ENCODE peak calls at places on chromosome 14, in four cellular contexts. X is fibroblast of the aortic adventitia, A is cardiac fibroblast, U is upper lobe of left lung. N is an unnamed sample.
A peak's percentile ranks its signal among the peaks of the same experiment; 100 is the strongest.

GRCh38 chr14:91021991-91022621 is 38.3 kb downstream of the RPS6KA5 start:
- DNase-seq in X (no peak), A (no peak), U (no peak), N (no peak)

GRCh38 chr14:92609955-92610354 is 96.4 kb downstream of the RIN3 start:
- DNase-seq in A (no peak), X (no peak), U (no peak), N (no peak)

GRCh38 chr14:31770271-31770670 is 209.1 kb downstream of the NUBPL start:
- DNase-seq in U (no peak), X (peak; percentile 23), A (peak; percentile 48), N (no peak)

GRCh38 chr14:68668531-68668930 is 124.3 kb downstream of the ZFP36L1 start:
- DNase-seq in U (no peak), A (no peak), X (no peak), N (no peak)

GRCh38 chr14:65949711-65950516 is 536.3 kb upstream of the CCDC196 start:
- DNase-seq in A (peak; percentile 27), X (peak; percentile 29), U (no peak), N (no peak)

GRCh38 chr14:70887207-70888150 is 19.8 kb upstream of the PCNX1 start:
- DNase-seq in X (peak; percentile 47), U (no peak), A (peak; percentile 21), N (no peak)

GRCh38 chr14:104650057-104650980 is 39.1 kb upstream of the INF2 start:
- DNase-seq in X (peak; percentile 52), U (peak; percentile 95), A (peak; percentile 58), N (no peak)

GRCh38 chr14:44778562-44778961 is 183.2 kb downstream of the KLHL28 start:
- DNase-seq in U (no peak), A (peak; percentile 85), X (peak; percentile 83), N (no peak)

GRCh38 chr14:66508846-66509621 is 1.1 kb downstream of the GPHN start:
- DNase-seq in X (peak; percentile 39), U (peak; percentile 87), A (peak; percentile 26), N (no peak)

GRCh38 chr14:99603471-99603933 is 505 bp downstream of the CCDC85C start:
- DNase-seq in A (peak; percentile 43), X (peak; percentile 46), U (peak; percentile 92), N (no peak)

GRCh38 chr14:86022031-86022629 is 492.2 kb downstream of the FLRT2 start:
- DNase-seq in U (no peak), X (no peak), A (no peak), N (no peak)

GRCh38 chr14:104388011-104388521 is 191.5 kb upstream of the C14orf180 start:
- DNase-seq in A (no peak), U (peak; percentile 72), X (no peak), N (no peak)

GRCh38 chr14:95667251-95667693 is 19.0 kb upstream of the TCL1B start:
- DNase-seq in A (no peak), U (no peak), X (no peak), N (no peak)

GRCh38 chr14:50533806-50534205 is 1.4 kb upstream of the MAP4K5 start:
- DNase-seq in X (no peak), A (no peak), U (no peak), N (no peak)

GRCh38 chr14:22545842-22546721 is 42.9 kb downstream of the DAD1 start:
- DNase-seq in A (peak; percentile 72), X (peak; percentile 78), U (no peak), N (peak; percentile 70)

GRCh38 chr14:79318371-79318770 is 892.9 kb downstream of the DIO2 start:
- DNase-seq in X (peak; percentile 2), U (no peak), A (peak; percentile 28), N (no peak)

GRCh38 chr14:32567543-32568384 is 238.7 kb downstream of the AKAP6 start:
- DNase-seq in A (peak; percentile 16), X (peak; percentile 23), U (no peak), N (no peak)

GRCh38 chr14:63852817-63853730 is at the start of gene SYNE2:
- DNase-seq in U (peak; percentile 96), A (peak; percentile 84), X (peak; percentile 65), N (no peak)

GRCh38 chr14:65639216-65639615 is 226.7 kb downstream of the FUT8 start:
- DNase-seq in X (peak; percentile 37), A (no peak), U (no peak), N (no peak)

GRCh38 chr14:68876976-68877375 is 84.1 kb upstream of the ZFP36L1 start:
- DNase-seq in A (no peak), U (no peak), X (no peak), N (no peak)

GRCh38 chr14:94867931-94868597 is 98.2 kb upstream of the GSC start:
- DNase-seq in A (no peak), X (no peak), U (no peak), N (no peak)

GRCh38 chr14:76937181-76938091 is 91.1 kb downstream of the IRF2BPL start:
- DNase-seq in U (no peak), X (peak; percentile 87), A (peak; percentile 92), N (no peak)

GRCh38 chr14:44873536-44873935 is 88.2 kb downstream of the KLHL28 start:
- DNase-seq in U (no peak), X (no peak), A (no peak), N (no peak)

GRCh38 chr14:54350196-54350595 is 46.6 kb upstream of the CDKN3 start:
- DNase-seq in A (peak; percentile 61), U (no peak), X (peak; percentile 40), N (no peak)

GRCh38 chr14:69378274-69378673 is 19.8 kb downstream of the ERH start:
- DNase-seq in A (no peak), U (no peak), X (no peak), N (no peak)

GRCh38 chr14:42523656-42524055 is 917.0 kb downstream of the LRFN5 start:
- DNase-seq in A (no peak), X (no peak), U (no peak), N (no peak)

GRCh38 chr14:32201816-32202467 is at the start of gene RNU6-7:
- DNase-seq in A (peak; percentile 5), X (peak; percentile 28), U (no peak), N (no peak)

GRCh38 chr14:37142835-37143499 is 29.4 kb downstream of the SLC25A21 start:
- DNase-seq in A (no peak), U (no peak), X (peak; percentile 11), N (no peak)

GRCh38 chr14:100709956-100710284 is 16.8 kb upstream of the DLK1 start:
- DNase-seq in A (no peak), X (no peak), U (no peak), N (no peak)

GRCh38 chr14:100706200-100706599 is 20.5 kb upstream of the DLK1 start:
- DNase-seq in X (no peak), U (no peak), A (no peak), N (no peak)

GRCh38 chr14:100708349-100709217 is 18.1 kb upstream of the DLK1 start:
- DNase-seq in A (peak; percentile 66), U (no peak), X (peak; percentile 42), N (no peak)

GRCh38 chr14:100709252-100709955 is 17.3 kb upstream of the DLK1 start:
- DNase-seq in A (peak; percentile 54), X (peak; percentile 31), U (peak; percentile 90), N (no peak)

GRCh38 chr14:100706860-100707259 is 19.8 kb upstream of the DLK1 start:
- DNase-seq in X (no peak), A (no peak), U (no peak), N (no peak)
- H3K4me3 ChIP-seq in X (no peak overlapping the region), A (no peak overlapping the region), U (no peak overlapping the region), N (no peak overlapping the region)

DNA sequence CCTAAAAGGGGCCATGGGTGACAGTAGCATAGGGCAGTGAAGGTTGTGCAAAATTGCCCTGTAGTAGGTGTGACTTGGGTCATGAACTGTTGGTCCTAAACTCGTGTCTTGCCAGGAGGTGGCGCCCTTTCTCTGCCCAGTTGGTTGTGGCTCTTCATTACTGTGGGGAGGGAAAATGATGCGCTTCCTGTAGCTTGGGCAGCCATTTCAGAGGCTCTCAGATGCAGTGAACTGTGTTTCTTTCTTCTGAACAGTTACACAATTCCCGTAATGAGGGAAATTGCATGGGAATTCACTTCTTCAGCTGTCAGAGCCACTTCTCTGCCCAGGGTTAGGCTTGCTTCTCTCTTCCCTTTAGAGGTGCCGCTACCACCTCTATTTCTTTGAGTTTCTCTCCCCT is 148.1 kb upstream of the NRXN3 start:
- DNase-seq in X (peak; percentile 45), A (peak; percentile 36), U (no peak), N (peak; percentile 3)
- TF ChIP-seq CTCF in X (peak; percentile 54), A (peak; percentile 51), U (peak; percentile 46), N (peak; percentile 51)

DNA sequence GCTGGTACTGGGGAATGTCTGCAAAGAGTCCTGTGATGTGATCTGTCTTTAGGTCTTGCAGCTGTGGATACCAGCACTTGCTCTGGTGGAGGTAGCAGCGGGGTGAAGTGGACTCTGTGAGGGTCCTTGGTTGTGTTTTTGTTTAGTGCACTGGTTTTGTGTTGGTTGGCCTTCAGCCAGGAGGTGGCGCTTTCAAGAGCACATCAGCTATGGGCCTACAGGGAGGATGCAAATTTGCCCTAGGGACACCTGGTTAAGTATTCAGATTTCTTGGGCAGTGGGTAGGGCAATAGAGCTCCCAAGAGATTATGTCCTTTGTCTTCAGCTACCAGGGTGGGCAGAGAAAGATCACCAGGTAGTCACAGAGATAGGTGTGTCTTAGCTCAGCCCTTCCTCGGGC is 63.8 kb downstream of the PTGER2 start:
- DNase-seq in U (no peak), A (no peak), X (no peak), N (no peak)
- H3K4me3 ChIP-seq in U (no peak overlapping the region), A (no peak overlapping the region), X (no peak overlapping the region), N (no peak overlapping the region)

DNA sequence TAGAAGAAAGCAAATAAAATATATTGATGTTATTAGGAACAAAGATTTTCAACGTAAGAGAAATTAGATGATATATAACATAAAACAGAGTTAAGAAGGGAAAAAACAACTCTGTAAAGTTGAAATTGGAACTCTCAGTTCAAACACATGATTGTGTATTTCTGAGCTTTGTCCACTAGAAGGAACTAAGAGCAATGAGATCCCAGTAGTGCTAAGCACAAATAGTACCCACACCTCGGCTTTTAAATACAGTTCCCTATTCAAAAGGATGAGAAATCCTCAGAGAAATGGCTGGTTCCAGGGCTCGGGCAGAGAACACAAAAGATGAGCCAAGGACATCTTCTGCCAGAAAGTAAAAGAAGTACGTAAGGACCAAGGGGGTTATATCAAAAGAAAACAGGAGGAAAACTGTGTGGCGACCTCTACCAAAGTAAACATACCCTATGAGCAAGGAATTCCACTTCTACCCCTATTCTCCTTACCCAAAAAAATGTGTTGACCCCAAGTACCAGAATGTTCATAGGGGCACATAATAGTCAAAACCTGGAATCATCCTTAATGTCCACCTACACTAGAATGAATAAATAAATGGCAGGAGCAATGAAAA is 96.6 kb downstream of the SPTSSA start:
- DNase-seq in U (no peak), X (peak; percentile 61), A (peak; percentile 51), N (no peak)
- TF ChIP-seq CTCF in U (peak; percentile 41), X (peak; percentile 57), A (peak; percentile 8), N (no peak)

DNA sequence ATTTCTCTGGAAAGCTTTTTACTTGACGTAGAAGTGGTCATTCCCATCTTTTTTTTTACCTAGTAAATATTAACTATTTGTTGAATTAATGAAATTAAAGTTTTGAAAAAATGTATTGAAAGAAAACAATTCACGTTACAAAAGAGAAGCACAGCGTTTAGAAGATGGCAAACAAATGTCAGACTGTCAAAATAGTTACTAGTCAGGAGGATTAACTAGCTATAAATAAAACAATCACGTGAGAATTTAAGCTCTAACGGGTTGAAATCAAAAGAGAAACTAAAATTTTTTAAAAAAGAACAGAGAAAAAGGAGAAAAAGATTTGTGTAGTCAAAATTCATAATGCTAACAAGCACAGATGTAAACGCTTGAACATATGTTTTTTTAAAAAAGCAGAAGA is 26.4 kb downstream of the DDHD1 start:
- DNase-seq in A (no peak), U (no peak), X (peak; percentile 42), N (no peak)
- H3K4me3 ChIP-seq in A (no peak overlapping the region), U (peak overlapping the region; percentile 3), X (peak overlapping the region; percentile 11), N (no peak overlapping the region)